ENCODE peak calls at places on chromosome 4, in four cellular contexts. T is fibroblast of villous mesenchyme, Q is BJ, O is EL. E is an unnamed sample.

GRCh38 chr4:94181815-94182214 is 25.9 kb upstream of the SMARCAD1 start:
- DNase-seq in T (no peak), Q (no peak), O (no peak), E (no peak)

GRCh38 chr4:69060651-69061308 is 35.5 kb upstream of the UGT2B7 start:
- DNase-seq in T (peak; percentile 36), Q (no peak), O (no peak), E (no peak)

GRCh38 chr4:77493120-77493767 is 112.4 kb upstream of the CXCL13 start:
- DNase-seq in T (no peak), Q (no peak), O (no peak), E (no peak)

GRCh38 chr4:168291242-168291641 is 27.3 kb downstream of the DDX60 start:
- DNase-seq in T (no peak), Q (no peak), O (no peak), E (no peak)

GRCh38 chr4:177339794-177340374 is 30.2 kb downstream of the NEIL3 start:
- DNase-seq in T (peak; percentile 53), Q (no peak), O (peak; percentile 45), E (no peak)

GRCh38 chr4:183628189-183628588 is 30.8 kb downstream of the RWDD4 start:
- DNase-seq in T (no peak), Q (no peak), O (no peak), E (no peak)

GRCh38 chr4:87633239-87633638 is 16.8 kb upstream of the DMP1 start:
- DNase-seq in T (peak; percentile 25), Q (no peak), O (peak; percentile 71), E (peak; percentile 49)

GRCh38 chr4:83240379-83240875 is 44.2 kb downstream of the COQ2 start:
- DNase-seq in T (no peak), Q (no peak), O (no peak), E (no peak)

GRCh38 chr4:139869810-139870209 is 204.2 kb downstream of the MGST2 start:
- DNase-seq in T (no peak), Q (no peak), O (no peak), E (no peak)

GRCh38 chr4:73828945-73829344 is 7.5 kb upstream of the CXCL6 start:
- DNase-seq in T (no peak), Q (no peak), O (no peak), E (peak; percentile 59)

GRCh38 chr4:139669859-139670258 is 4.2 kb downstream of the MGST2 start:
- DNase-seq in T (no peak), Q (no peak), O (no peak), E (no peak)

GRCh38 chr4:113522433-113522832 is 239.1 kb downstream of the CAMK2D start:
- DNase-seq in T (no peak), Q (no peak), O (no peak), E (no peak)

GRCh38 chr4:74830928-74831327 is 36.6 kb upstream of the BTC start:
- DNase-seq in T (no peak), Q (no peak), O (no peak), E (no peak)

GRCh38 chr4:84573738-84574720 is 8.9 kb upstream of the CDS1 start:
- DNase-seq in T (no peak), Q (no peak), O (no peak), E (peak; percentile 44)

GRCh38 chr4:39458505-39459300 is at the start of the genes LIAS and RPL9:
- DNase-seq in T (peak; percentile 100), Q (peak; percentile 92), O (peak; percentile 98), E (peak; percentile 98)

GRCh38 chr4:96356591-96357360 is 516.9 kb downstream of the PDHA2 start:
- DNase-seq in T (peak; percentile 4), Q (no peak), O (no peak), E (no peak)

GRCh38 chr4:75434105-75434504 is 80.1 kb downstream of the RCHY1 start:
- DNase-seq in T (no peak), Q (no peak), O (no peak), E (no peak)

GRCh38 chr4:16893141-16893571 is 5.3 kb downstream of the LDB2 start:
- DNase-seq in T (no peak), Q (no peak), O (no peak), E (no peak)

GRCh38 chr4:66524778-66525177 is 854.5 kb upstream of the EPHA5 start:
- DNase-seq in T (no peak), Q (no peak), O (no peak), E (no peak)

GRCh38 chr4:33961751-33962150 is 2282.6 kb downstream of the ARAP2 start:
- DNase-seq in T (peak; percentile 18), Q (peak; percentile 20), O (peak; percentile 81), E (no peak)

GRCh38 chr4:174522183-174523002 is at the start of gene HPGD:
- DNase-seq in T (peak; percentile 5), Q (no peak), O (peak; percentile 1), E (no peak)

GRCh38 chr4:99966692-99967091 is 16.6 kb upstream of the H2AZ1 start:
- DNase-seq in T (peak; percentile 82), Q (peak; percentile 28), O (peak; percentile 33), E (no peak)

GRCh38 chr4:46956451-46956850 is 36.9 kb downstream of the GABRA4 start:
- DNase-seq in T (no peak), Q (no peak), O (no peak), E (peak; percentile 7)

GRCh38 chr4:8297141-8297601 is 27.6 kb downstream of the HTRA3 start:
- DNase-seq in T (no peak), Q (no peak), O (no peak), E (no peak)

GRCh38 chr4:14898989-14899388 is 103.3 kb upstream of the CPEB2 start:
- DNase-seq in T (no peak), Q (no peak), O (no peak), E (no peak)

GRCh38 chr4:164169591-164169990 is 584.3 kb upstream of the SMIM31 start:
- DNase-seq in T (no peak), Q (no peak), O (no peak), E (peak; percentile 49)

GRCh38 chr4:163107754-163108153 is 58.9 kb downstream of the NAF1 start:
- DNase-seq in T (peak; percentile 37), Q (no peak), O (peak; percentile 21), E (peak; percentile 27)

GRCh38 chr4:177528620-177529019 is 86.4 kb upstream of the AGA start:
- DNase-seq in T (no peak), Q (no peak), O (no peak), E (no peak)

GRCh38 chr4:8343051-8343966 is 73.8 kb downstream of the HTRA3 start:
- DNase-seq in T (no peak), Q (no peak), O (no peak), E (no peak)

GRCh38 chr4:182928061-182928460 is 10.9 kb upstream of the DCTD start:
- DNase-seq in T (no peak), Q (no peak), O (peak; percentile 41), E (no peak)

GRCh38 chr4:1234296-1234695 is 14.6 kb downstream of the CTBP1 start:
- DNase-seq in T (peak; percentile 75), Q (peak; percentile 79), O (no peak), E (no peak)

GRCh38 chr4:18075823-18076433 is 54.4 kb upstream of the LCORL start:
- DNase-seq in T (no peak), Q (no peak), O (peak; percentile 27), E (no peak)